ENCODE peak calls at places on chromosomes 4 and X, in ten cellular contexts. R, G, S, N, A, Y, T, X, I and M are unnamed samples.
A peak's percentile ranks its signal among the peaks of the same experiment; 100 is the strongest.

GRCh38 chrX:115053223-115053622 is 35.8 kb upstream of the IL13RA2 start:
- DNase-seq in R (no peak), G (no peak), S (no peak), N (no peak), A (no peak), Y (no peak), T (no peak), X (no peak), I (no peak), M (no peak)

GRCh38 chr4:88619973-88620372 is 27.7 kb downstream of the HERC3 start:
- DNase-seq in R (no peak), G (no peak), S (no peak), N (no peak), A (no peak), Y (peak; percentile 35), T (no peak), X (no peak), I (peak; percentile 46), M (no peak)

GRCh38 chrX:11416600-11416999 is 123.4 kb downstream of the AMELX start:
- DNase-seq in R (no peak), G (no peak), S (no peak), N (no peak), A (no peak), Y (no peak), T (no peak), X (no peak), I (no peak), M (no peak)

GRCh38 chr4:104420766-104421165 is 73.9 kb downstream of the CXXC4 start:
- DNase-seq in R (no peak), G (no peak), S (peak; percentile 49), N (no peak), A (no peak), Y (peak; percentile 24), T (no peak), X (no peak), I (no peak), M (no peak)

GRCh38 chr4:124144302-124144701 is 568.2 kb downstream of the ANKRD50 start:
- DNase-seq in R (no peak), G (no peak), S (no peak), N (no peak), A (peak; percentile 40), Y (no peak), T (no peak), X (no peak), I (no peak), M (no peak)

GRCh38 chr4:54539500-54540029 is 118.2 kb upstream of the KIT start:
- DNase-seq in R (peak; percentile 83), G (no peak), S (peak; percentile 71), N (no peak), A (peak; percentile 86), Y (peak; percentile 30), T (no peak), X (peak; percentile 54), I (no peak), M (no peak)

GRCh38 chrX:16239211-16239610 is 71.9 kb downstream of the MAGEB17 start:
- DNase-seq in R (no peak), G (no peak), S (no peak), N (no peak), A (no peak), Y (peak; percentile 61), T (no peak), X (no peak), I (no peak), M (no peak)

GRCh38 chr4:73653695-73654106 is 33.5 kb upstream of the RASSF6 start:
- DNase-seq in R (no peak), G (no peak), S (peak; percentile 45), N (no peak), A (peak; percentile 52), Y (peak; percentile 74), T (no peak), X (peak; percentile 33), I (peak; percentile 91), M (no peak)

GRCh38 chr4:136412708-136413107 is 1119.6 kb downstream of the PCDH18 start:
- DNase-seq in R (no peak), G (no peak), S (no peak), N (no peak), A (no peak), Y (peak; percentile 52), T (no peak), X (no peak), I (no peak), M (no peak)

GRCh38 chr4:147498031-147498700 is 17.3 kb downstream of the EDNRA start:
- DNase-seq in R (no peak), G (no peak), S (no peak), N (no peak), A (no peak), Y (peak; percentile 95), T (no peak), X (no peak), I (no peak), M (no peak)

GRCh38 chr4:128859887-128860774 is 50.6 kb downstream of the JADE1 start:
- DNase-seq in R (no peak), G (no peak), S (no peak), N (no peak), A (no peak), Y (peak; percentile 92), T (no peak), X (no peak), I (no peak), M (no peak)

GRCh38 chrX:86263526-86263925 is 115.3 kb downstream of the DACH2 start:
- DNase-seq in R (peak; percentile 56), G (no peak), S (peak; percentile 2), N (no peak), A (no peak), Y (no peak), T (no peak), X (no peak), I (no peak), M (no peak)

GRCh38 chr4:17762705-17763104 is 18.7 kb downstream of the FAM184B start:
- DNase-seq in R (no peak), G (no peak), S (no peak), N (no peak), A (no peak), Y (peak; percentile 44), T (no peak), X (no peak), I (peak; percentile 71), M (no peak)

GRCh38 chr4:160213377-160213776 is 1110.5 kb downstream of the RAPGEF2 start:
- DNase-seq in R (no peak), G (no peak), S (no peak), N (no peak), A (no peak), Y (no peak), T (no peak), X (no peak), I (no peak), M (no peak)

GRCh38 chr4:101885574-101885973 is 95.0 kb downstream of the BANK1 start:
- DNase-seq in R (no peak), G (no peak), S (no peak), N (no peak), A (no peak), Y (no peak), T (no peak), X (no peak), I (no peak), M (no peak)

GRCh38 chrX:138885886-138886285 is 174.4 kb upstream of the FGF13 start:
- DNase-seq in R (no peak), G (no peak), S (no peak), N (no peak), A (no peak), Y (peak; percentile 21), T (no peak), X (no peak), I (no peak), M (no peak)
- H3K27ac ChIP-seq in R (no peak overlapping the region), G (no peak overlapping the region), S (no peak overlapping the region), N (no peak overlapping the region), A (no peak overlapping the region), Y (no peak overlapping the region), T (no peak overlapping the region), X (no peak overlapping the region), I (no peak overlapping the region), M (no peak overlapping the region)

DNA sequence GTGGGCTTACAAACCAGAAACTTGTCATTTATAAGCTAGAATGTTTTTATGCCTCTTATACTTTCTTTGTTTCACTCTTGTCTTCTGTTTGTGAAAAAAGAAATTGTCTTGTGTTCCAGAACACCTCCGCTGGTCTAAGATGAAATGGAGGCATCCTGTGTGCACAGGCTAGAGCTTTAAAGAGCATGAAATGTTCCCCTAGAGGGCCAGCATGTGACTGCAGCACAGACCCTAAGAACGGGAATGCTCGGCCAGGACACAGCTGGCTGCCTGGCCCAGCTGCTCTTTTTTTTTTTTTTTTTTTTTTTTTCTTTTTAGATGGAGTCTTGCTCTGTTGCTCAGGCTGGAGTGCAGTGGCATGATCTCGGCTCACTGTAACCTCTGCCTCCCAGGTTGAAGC is 33.6 kb downstream of the SETD7 start:
- DNase-seq in R (no peak), G (no peak), S (no peak), N (no peak), A (peak; percentile 54), Y (no peak), T (no peak), X (no peak), I (no peak), M (no peak)
- H3K4me1 ChIP-seq in R (no peaks in the 10 kb centered on the region), G (no peaks in the 10 kb centered on the region), S (peaks cover 7% of the 10 kb centered on the region), N (peaks cover 18% of the 10 kb centered on the region), A (no peaks in the 10 kb centered on the region), Y (no peaks in the 10 kb centered on the region), T (no peaks in the 10 kb centered on the region), X (peaks cover 5% of the 10 kb centered on the region), I (no peaks in the 10 kb centered on the region), M (no peaks in the 10 kb centered on the region)

GRCh38 chrX:124275167-124275894 is 57.1 kb upstream of the TEX13D start:
- DNase-seq in R (no peak), G (no peak), S (no peak), N (no peak), A (no peak), Y (no peak), T (no peak), X (no peak), I (no peak), M (no peak)
- H3K27ac ChIP-seq in R (no peak overlapping the region), G (no peak overlapping the region), S (no peak overlapping the region), N (no peak overlapping the region), A (no peak overlapping the region), Y (no peak overlapping the region), T (no peak overlapping the region), X (no peak overlapping the region), I (no peak overlapping the region), M (no peak overlapping the region)

GRCh38 chrX:9526965-9527364 is 62.1 kb downstream of the TBL1X start:
- DNase-seq in R (no peak), G (no peak), S (no peak), N (no peak), A (no peak), Y (no peak), T (no peak), X (no peak), I (no peak), M (no peak)

GRCh38 chrX:9528498-9528897 is 63.6 kb downstream of the TBL1X start:
- DNase-seq in R (peak; percentile 24), G (no peak), S (no peak), N (no peak), A (no peak), Y (no peak), T (no peak), X (no peak), I (no peak), M (no peak)

GRCh38 chrX:9522756-9523155 is 57.9 kb downstream of the TBL1X start:
- DNase-seq in R (no peak), G (no peak), S (no peak), N (no peak), A (no peak), Y (peak; percentile 51), T (no peak), X (no peak), I (no peak), M (no peak)

GRCh38 chrX:9529223-9529622 is 64.4 kb downstream of the TBL1X start:
- DNase-seq in R (no peak), G (no peak), S (no peak), N (no peak), A (no peak), Y (no peak), T (no peak), X (no peak), I (no peak), M (no peak)

GRCh38 chrX:9525511-9526248 is 60.8 kb downstream of the TBL1X start:
- DNase-seq in R (no peak), G (no peak), S (no peak), N (no peak), A (no peak), Y (peak; percentile 22), T (no peak), X (no peak), I (peak; percentile 61), M (no peak)
- H3K4me1 ChIP-seq in R (peaks cover 22% of the 10 kb centered on the region), G (no peaks in the 10 kb centered on the region), S (peaks cover 30% of the 10 kb centered on the region), N (peaks cover 10% of the 10 kb centered on the region), A (peaks cover 4% of the 10 kb centered on the region), Y (peaks cover 3% of the 10 kb centered on the region), T (peaks cover 1% of the 10 kb centered on the region), X (no peaks in the 10 kb centered on the region), I (peaks cover 31% of the 10 kb centered on the region), M (no peaks in the 10 kb centered on the region)